ENCODE peak calls at places on chromosome 15, in five cellular contexts. O is A549, Q is GM23248, E is fibroblast of lung, T is left lung. I is an unnamed sample. For H3K9me3, the result is how much of the 10 kb centered on the place peaks cover.

GRCh38 chr15:94584833-94585244 is 353.5 kb downstream of the MCTP2 start:
- DNase-seq in T (peak), E (peak), Q (peak), O (no peak), I (no peak)

GRCh38 chr15:31400222-31400927 is 73.7 kb downstream of the KLF13 start:
- DNase-seq in T (no peak), O (no peak), Q (peak), E (no peak), I (no peak)

GRCh38 chr15:66586155-66586976 is 20.6 kb upstream of the LCTL start:
- DNase-seq in T (no peak), E (no peak), O (no peak), Q (no peak), I (no peak)

GRCh38 chr15:97301166-97301565 is 659.3 kb upstream of the ARRDC4 start:
- DNase-seq in E (no peak), Q (no peak), O (no peak), T (no peak), I (no peak)

GRCh38 chr15:97547381-97547780 is 413.1 kb upstream of the ARRDC4 start:
- DNase-seq in E (no peak), O (no peak), T (no peak), Q (no peak), I (no peak)

GRCh38 chr15:44489464-44489863 is 47.5 kb upstream of the EIF3J start:
- DNase-seq in O (peak), Q (peak), T (no peak), E (peak), I (no peak)

GRCh38 chr15:45648521-45649200 is 13.8 kb downstream of the SQOR start:
- DNase-seq in E (peak), Q (peak), T (no peak), O (peak), I (no peak)

GRCh38 chr15:99481406-99481805 is 84.4 kb upstream of the MEF2A start:
- DNase-seq in E (no peak), O (no peak), Q (no peak), T (no peak), I (no peak)

GRCh38 chr15:93073465-93073952 is 15.5 kb downstream of the RGMA start:
- DNase-seq in Q (no peak), T (no peak), O (no peak), E (no peak), I (no peak)

GRCh38 chr15:61327019-61327631 is 98.0 kb upstream of the RORA start:
- DNase-seq in Q (no peak), E (no peak), O (no peak), T (no peak), I (no peak)

GRCh38 chr15:39747326-39747725 is 35.3 kb downstream of the FSIP1 start:
- DNase-seq in E (peak), O (no peak), T (no peak), Q (peak), I (no peak)

GRCh38 chr15:72237286-72238224 is 6.6 kb upstream of the PKM start:
- DNase-seq in E (peak), Q (peak), O (peak), T (peak), I (peak)

GRCh38 chr15:65690173-65690572 is 68.4 kb downstream of the SLC24A1 start:
- DNase-seq in T (no peak), E (no peak), O (no peak), Q (no peak), I (no peak)

GRCh38 chr15:76342382-76343201 is 6.0 kb downstream of the ISL2 start:
- DNase-seq in E (no peak), O (no peak), Q (no peak), T (no peak), I (no peak)

GRCh38 chr15:76149291-76149910 is 89.6 kb downstream of the TMEM266 start:
- DNase-seq in Q (no peak), O (no peak), E (no peak), T (no peak), I (no peak)

GRCh38 chr15:89057506-89058133 is 30.6 kb upstream of the ABHD2 start:
- DNase-seq in O (peak), E (peak), Q (peak), T (peak), I (peak)

GRCh38 chr15:39096608-39097007 is 484.3 kb upstream of the THBS1 start:
- DNase-seq in O (no peak), E (no peak), Q (no peak), T (no peak), I (no peak)

GRCh38 chr15:40337597-40337996 is 3.1 kb downstream of the CCDC9B start:
- DNase-seq in E (no peak), T (no peak), Q (no peak), O (no peak), I (no peak)

GRCh38 chr15:45704329-45705249 is 69.8 kb downstream of the SQOR start:
- DNase-seq in T (peak), E (no peak), Q (peak), O (no peak), I (no peak)

GRCh38 chr15:27804569-27805260 is 294.4 kb downstream of the OCA2 start:
- DNase-seq in Q (no peak), T (no peak), O (no peak), E (no peak), I (no peak)

GRCh38 chr15:68497206-68497910 is 65.4 kb upstream of the ITGA11 start:
- DNase-seq in E (peak), Q (peak), T (no peak), O (peak), I (peak)

GRCh38 chr15:92930776-92931175 is 30.7 kb downstream of the CHD2 start:
- DNase-seq in O (no peak), T (no peak), Q (peak), E (peak), I (peak)

GRCh38 chr15:66740802-66741201 is 38.8 kb downstream of the SMAD6 start:
- DNase-seq in T (no peak), O (no peak), E (no peak), Q (peak), I (peak)

GRCh38 chr15:87477759-87478687 is 778.5 kb downstream of the NTRK3 start:
- DNase-seq in Q (peak), O (peak), E (peak), T (peak), I (peak)

GRCh38 chr15:78195735-78196201 is 38.6 kb downstream of the ACSBG1 start:
- DNase-seq in E (no peak), Q (peak), O (peak), T (no peak), I (no peak)

GRCh38 chr15:71114887-71115566 is at the start of gene THSD4:
- DNase-seq in E (peak), O (peak), T (peak), Q (peak), I (peak)

GRCh38 chr15:60155661-60156060 is 151.6 kb downstream of the FOXB1 start:
- DNase-seq in Q (peak), O (no peak), E (peak), T (no peak), I (no peak)

GRCh38 chr15:37995461-37996347 is 61.3 kb downstream of the TMCO5A start:
- DNase-seq in O (peak), Q (peak), E (peak), T (no peak), I (peak)

GRCh38 chr15:98878862-98879261 is 128.7 kb downstream of the PGPEP1L start:
- DNase-seq in T (no peak), O (no peak), Q (no peak), E (no peak), I (no peak)

GRCh38 chr15:66696770-66697169 is 5.3 kb upstream of the SMAD6 start:
- DNase-seq in O (no peak), T (no peak), Q (no peak), E (no peak), I (no peak)

DNA sequence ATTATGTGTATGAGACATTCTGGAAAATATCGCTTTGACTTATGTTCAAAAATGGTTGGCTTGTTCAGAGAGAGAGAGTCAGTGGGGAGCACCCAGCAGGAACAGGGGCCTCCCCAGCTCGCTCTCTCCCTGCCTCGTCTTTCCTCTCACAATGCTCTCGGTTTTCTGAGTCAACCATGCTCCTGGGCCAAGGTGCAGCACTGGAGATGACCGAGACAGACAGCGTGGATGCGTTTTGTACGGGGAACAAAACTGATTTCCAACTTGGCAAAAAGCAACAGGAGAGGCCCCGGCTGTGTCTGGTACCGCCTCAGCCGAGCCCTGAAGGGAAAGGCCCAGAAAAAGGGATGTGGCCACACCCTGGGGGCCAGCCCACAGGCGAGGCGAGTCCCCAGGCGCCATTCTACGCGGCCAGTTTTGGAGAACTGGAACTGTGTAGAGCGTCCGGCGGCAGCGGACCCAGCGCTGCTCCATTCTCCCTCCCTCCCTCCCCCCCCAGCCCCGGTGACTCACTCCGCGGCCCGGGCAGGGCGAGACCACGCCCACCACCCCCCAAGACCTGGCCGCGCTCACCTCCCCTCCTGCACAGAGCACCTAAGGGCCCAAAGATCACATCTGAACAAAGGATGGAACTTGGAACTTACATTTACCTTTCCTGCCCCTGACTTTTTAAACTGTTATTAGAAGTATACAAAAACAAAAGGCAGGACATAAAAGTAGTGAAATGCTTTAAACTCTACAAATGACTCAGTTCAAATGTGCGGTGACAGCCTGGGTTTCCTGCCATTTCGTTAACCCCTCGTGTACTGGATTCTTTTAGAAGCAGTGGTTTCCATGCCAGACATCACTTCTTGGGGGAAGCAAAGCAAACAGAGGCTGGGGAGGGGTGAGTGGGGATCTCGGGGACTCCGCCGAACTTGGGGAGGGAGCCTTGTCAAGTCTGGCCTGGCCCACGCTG is 12.7 kb downstream of the ATP10A start:
- DNase-seq in Q (peak), E (peak), O (peak), T (peak), I (peak)
- H3K4me3 ChIP-seq in Q (peak), E (peak), O (peak), T (peak), I (peak)

GRCh38 chr15:63556736-63557135 is 40.5 kb upstream of the FBXL22 start:
- DNase-seq in Q (no peak), T (no peak), E (no peak), O (no peak), I (no peak)

GRCh38 chr15:63553388-63553791 is 43.8 kb upstream of the FBXL22 start:
- DNase-seq in O (no peak), Q (peak), T (peak), E (peak), I (peak)

GRCh38 chr15:63554337-63554927 is 42.8 kb upstream of the FBXL22 start:
- DNase-seq in O (no peak), T (no peak), Q (peak), E (peak), I (no peak)

GRCh38 chr15:63555520-63555919 is 41.7 kb upstream of the FBXL22 start:
- DNase-seq in T (no peak), Q (no peak), O (no peak), E (no peak), I (no peak)

GRCh38 chr15:63556246-63556645 is 40.9 kb upstream of the FBXL22 start:
- DNase-seq in O (no peak), Q (no peak), T (no peak), E (no peak), I (no peak)
- H3K9me3 ChIP-seq in O (under half), Q (under half), T (under half), E (under half), I (under half)

GRCh38 chr15:41798607-41799487 is 24.6 kb downstream of the MAPKBP1 start:
- DNase-seq in Q (peak), O (no peak), E (peak), T (no peak), I (no peak)
- H3K27ac ChIP-seq in Q (peak), O (no peak), E (no peak), T (no peak), I (no peak)

GRCh38 chr15:25054943-25055342 is 100.2 kb downstream of the SNRPN start:
- DNase-seq in T (no peak), E (no peak), O (no peak), Q (no peak), I (no peak)

GRCh38 chr15:25051399-25052154 is 96.8 kb downstream of the SNRPN start:
- DNase-seq in O (no peak), E (no peak), Q (no peak), T (no peak), I (no peak)

GRCh38 chr15:25053000-25053815 is 98.4 kb downstream of the SNRPN start:
- DNase-seq in Q (no peak), T (no peak), E (no peak), O (no peak), I (no peak)

GRCh38 chr15:25054329-25054728 is 99.5 kb downstream of the SNRPN start:
- DNase-seq in T (no peak), Q (no peak), E (no peak), O (no peak), I (no peak)

GRCh38 chr15:25052191-25052999 is 97.6 kb downstream of the SNRPN start:
- DNase-seq in Q (no peak), O (no peak), T (no peak), E (no peak), I (no peak)
- H3K4me3 ChIP-seq in Q (no peak), O (no peak), T (no peak), E (no peak), I (no peak)

DNA sequence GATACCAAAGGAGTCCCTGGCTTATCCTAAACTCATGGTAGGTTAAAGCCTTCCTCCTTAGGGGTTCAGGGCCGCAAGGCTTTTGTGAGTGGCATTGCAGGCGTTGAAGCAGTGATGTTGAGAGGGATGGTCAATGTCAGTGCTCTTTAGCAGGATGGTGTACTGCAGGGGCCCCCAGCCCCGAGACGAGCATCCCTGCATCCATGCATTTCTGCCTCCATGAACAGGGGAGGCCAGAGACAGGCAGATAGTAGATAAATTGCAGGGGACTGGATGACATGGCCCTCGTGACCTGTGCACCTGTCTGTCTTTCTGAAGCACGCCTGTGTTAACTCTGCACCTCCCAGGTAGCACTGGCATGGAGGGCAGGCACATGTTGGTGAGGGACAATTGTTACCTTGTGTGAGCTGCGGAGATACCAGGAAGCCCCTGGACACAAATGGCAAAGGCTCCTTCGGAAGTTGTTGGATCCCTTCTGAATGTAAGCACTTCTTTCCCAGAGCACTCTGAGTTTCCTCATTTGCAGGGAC is 133.5 kb downstream of the SNRPN start:
- DNase-seq in O (no peak), Q (no peak), E (no peak), T (no peak), I (no peak)
- H3K9me3 ChIP-seq in O (under half), Q (under half), E (under half), T (under half), I (under half)

GRCh38 chr15:48397841-48398240 is 66.6 kb downstream of the DUT start:
- DNase-seq in E (no peak), O (no peak), Q (peak), T (no peak), I (no peak)
- H3K27ac ChIP-seq in E (no peak), O (no peak), Q (peak), T (no peak), I (no peak)

I was measured in SJCRH30.